ENCODE peak calls at places on chromosomes 13 and 19, in five cellular contexts. Q is T-helper 1 cell; T is retinal pigment epithelial cell; V is activated naive CD4-positive, alpha-beta T cell treated with Interleukin-2 at 50 U/mL for 16 hours; G is IMR-90. H is an unnamed sample.

GRCh38 chr19:55158848-55159793 is 1.6 kb upstream of the TNNI3 start:
- DNase-seq in Q (no peak), T (no peak), G (no peak), V (no peak), H (peak)

GRCh38 chr13:25181597-25181996 is 9.5 kb upstream of the AMER2 start:
- DNase-seq in T (no peak), V (no peak), Q (no peak), G (no peak), H (no peak)

GRCh38 chr19:51473009-51473707 is 5.2 kb upstream of the CEACAM18 start:
- DNase-seq in V (peak), T (peak), G (peak), Q (peak), H (peak)

GRCh38 chr19:33797821-33798633 is 1.4 kb downstream of the KCTD15 start:
- DNase-seq in T (no peak), G (peak), V (peak), Q (peak), H (no peak)

GRCh38 chr19:43751466-43752220 is 3.1 kb downstream of the SMG9 start:
- DNase-seq in Q (peak), T (no peak), V (no peak), G (peak), H (no peak)

GRCh38 chr13:109684836-109685602 is 101.4 kb downstream of the IRS2 start:
- DNase-seq in Q (no peak), T (peak), V (no peak), G (no peak), H (peak)

GRCh38 chr19:40733149-40733548 is 16.2 kb downstream of the ITPKC start:
- DNase-seq in V (no peak), G (no peak), Q (no peak), T (no peak), H (no peak)

GRCh38 chr19:56189785-56190184 is 7.8 kb downstream of the ZSCAN5B start:
- DNase-seq in V (no peak), T (no peak), G (no peak), Q (no peak), H (no peak)

GRCh38 chr19:2529473-2529918 is 53.6 kb downstream of the GADD45B start:
- DNase-seq in V (no peak), T (no peak), Q (no peak), G (peak), H (peak)

GRCh38 chr13:66210677-66211076 is 1019.5 kb downstream of the PCDH9 start:
- DNase-seq in T (peak), Q (no peak), G (peak), V (no peak), H (peak)

GRCh38 chr13:37492061-37492460 is 106.5 kb downstream of the POSTN start:
- DNase-seq in G (peak), T (no peak), V (no peak), Q (no peak), H (no peak)

GRCh38 chr13:43030548-43030947 is 7.2 kb downstream of the DNAJC15 start:
- DNase-seq in Q (no peak), V (no peak), G (no peak), T (no peak), H (peak)

GRCh38 chr19:35784401-35785086 is 9.2 kb downstream of the ARHGAP33 start:
- DNase-seq in Q (no peak), T (no peak), V (no peak), G (no peak), H (no peak)

GRCh38 chr13:100875392-100876043 is 200.9 kb upstream of the TMTC4 start:
- DNase-seq in Q (peak), G (peak), T (peak), V (no peak), H (peak)

GRCh38 chr13:99572131-99572530 is 70.9 kb downstream of the TM9SF2 start:
- DNase-seq in T (no peak), G (peak), V (no peak), Q (no peak), H (no peak)

GRCh38 chr13:53112522-53112921 is 83.9 kb downstream of the OLFM4 start:
- DNase-seq in T (no peak), V (no peak), G (no peak), Q (no peak), H (no peak)

GRCh38 chr13:99526549-99526948 is 25.3 kb downstream of the TM9SF2 start:
- DNase-seq in V (no peak), G (no peak), T (no peak), Q (no peak), H (no peak)

GRCh38 chr19:55539082-55539715 is 2.3 kb upstream of the SBK2 start:
- DNase-seq in Q (no peak), V (no peak), T (no peak), G (no peak), H (no peak)

GRCh38 chr13:113774177-113775107 is 15.4 kb downstream of the TMEM255B start:
- DNase-seq in Q (no peak), T (no peak), V (no peak), G (peak), H (no peak)

GRCh38 chr19:45676851-45677263 is 8.8 kb downstream of the GIPR start:
- DNase-seq in T (no peak), G (no peak), Q (no peak), V (peak), H (no peak)

GRCh38 chr13:32984857-32985626 is 31.2 kb upstream of the KL start:
- DNase-seq in G (peak), V (no peak), Q (no peak), T (no peak), H (no peak)

GRCh38 chr19:12796146-12797071 is 5.1 kb downstream of the JUNB start:
- DNase-seq in Q (peak), G (peak), V (peak), T (no peak), H (peak)

GRCh38 chr13:20503088-20504083 is 22.3 kb downstream of the CRYL1 start:
- DNase-seq in G (no peak), T (no peak), Q (no peak), V (no peak), H (no peak)

GRCh38 chr13:46995874-46996273 is 99.0 kb upstream of the HTR2A start:
- DNase-seq in T (no peak), Q (no peak), G (no peak), V (no peak), H (no peak)

GRCh38 chr19:38842439-38843174 is 7.2 kb downstream of the HNRNPL start:
- DNase-seq in V (peak), T (no peak), Q (peak), G (no peak), H (no peak)

GRCh38 chr19:1266818-1267440 is 2.2 kb upstream of the CIRBP start:
- DNase-seq in V (peak), T (no peak), Q (peak), G (no peak), H (no peak)

GRCh38 chr13:46858163-46858562 is 38.7 kb downstream of the HTR2A start:
- DNase-seq in T (no peak), Q (no peak), G (no peak), V (no peak), H (no peak)

GRCh38 chr13:39963612-39964011 is 308.1 kb downstream of the COG6 start:
- DNase-seq in G (no peak), Q (no peak), V (no peak), T (no peak), H (no peak)

GRCh38 chr19:13169769-13170168 is 19.6 kb downstream of the IER2 start:
- DNase-seq in G (peak), Q (no peak), T (no peak), V (no peak), H (peak)

GRCh38 chr13:98779695-98780094 is 27.2 kb upstream of the SLC15A1 start:
- DNase-seq in Q (no peak), G (no peak), V (no peak), T (no peak), H (no peak)

GRCh38 chr19:17948967-17949930 is 16.4 kb downstream of the CCDC124 start:
- DNase-seq in Q (no peak), G (no peak), T (no peak), V (peak), H (no peak)

GRCh38 chr13:33070713-33071112 is 54.5 kb downstream of the KL start:
- DNase-seq in G (peak), T (no peak), V (no peak), Q (no peak), H (no peak)

GRCh38 chr13:79307866-79308298 is 98.2 kb downstream of the RBM26 start:
- DNase-seq in Q (no peak), G (peak), T (no peak), V (no peak), H (peak)

GRCh38 chr13:62510906-62511655 is 1095.4 kb upstream of the PCDH20 start:
- DNase-seq in T (no peak), V (no peak), G (no peak), Q (no peak), H (no peak)

GRCh38 chr13:84481958-84482357 is 599.7 kb upstream of the SLITRK1 start:
- DNase-seq in Q (no peak), G (peak), T (no peak), V (no peak), H (peak)

GRCh38 chr13:98675837-98676236 is 76.6 kb downstream of the SLC15A1 start:
- DNase-seq in V (no peak), Q (no peak), G (no peak), T (no peak), H (no peak)

GRCh38 chr19:10219678-10220077 is 11.5 kb downstream of the S1PR2 start:
- DNase-seq in T (no peak), V (peak), G (peak), Q (peak), H (peak)

GRCh38 chr13:43511260-43511970 is 275.4 kb downstream of the ENOX1 start:
- DNase-seq in G (no peak), Q (no peak), V (no peak), T (no peak), H (no peak)

H was measured in brain microvascular endothelial cell.